ENCODE peak calls at places on chromosomes 2 and 18, in seven cellular contexts. Y is heart left ventricle, Z is tibial nerve, S is upper lobe of right lung, M is breast epithelium, D is mucosa of descending colon, K is IMR-90. U is an unnamed sample. For H3K36me3, the result is how much of the 10 kb centered on the place peaks cover.

GRCh38 chr2:118130385-118130784 is 42.1 kb downstream of the INSIG2 start:
- DNase-seq in Y (no peak), Z (no peak), S (no peak), M (no peak), D (no peak), K (no peak), U (no peak)

GRCh38 chr2:97745474-97746172 is 32.2 kb downstream of the ZAP70 start:
- DNase-seq in Y (no peak), Z (no peak), S (no peak), M (no peak), D (peak), K (peak), U (no peak)

GRCh38 chr2:236703310-236703709 is 133.7 kb downstream of the ACKR3 start:
- DNase-seq in Y (no peak), Z (no peak), S (no peak), M (no peak), D (no peak), K (no peak), U (no peak)

GRCh38 chr2:148201075-148202004 is 180.4 kb downstream of the MBD5 start:
- DNase-seq in Y (peak), Z (no peak), S (peak), M (no peak), D (peak), K (peak), U (peak)

GRCh38 chr2:64354857-64355680 is 98.9 kb upstream of the LGALSL start:
- DNase-seq in Y (no peak), Z (no peak), S (no peak), M (no peak), D (no peak), K (peak), U (peak)

GRCh38 chr2:127790694-127791529 is 20.1 kb downstream of the WDR33 start:
- DNase-seq in Y (no peak), Z (no peak), S (no peak), M (no peak), D (no peak), K (no peak), U (no peak)

GRCh38 chr2:13919981-13920382 is 712.5 kb upstream of the LRATD1 start:
- DNase-seq in Y (no peak), Z (no peak), S (no peak), M (no peak), D (no peak), K (no peak), U (no peak)

GRCh38 chr2:95014126-95014708 is 11.3 kb upstream of the MAL start:
- DNase-seq in Y (no peak), Z (no peak), S (peak), M (no peak), D (no peak), K (no peak), U (no peak)

GRCh38 chr18:28963481-28963880 is 786.6 kb upstream of the CDH2 start:
- DNase-seq in Y (no peak), Z (no peak), S (no peak), M (no peak), D (no peak), K (peak), U (no peak)

GRCh38 chr2:48946444-48947048 is 191.0 kb upstream of the LHCGR start:
- DNase-seq in Y (no peak), Z (no peak), S (no peak), M (peak), D (peak), K (peak), U (peak)

GRCh38 chr2:5546176-5546575 is 146.0 kb upstream of the SOX11 start:
- DNase-seq in Y (no peak), Z (no peak), S (no peak), M (no peak), D (no peak), K (peak), U (no peak)

GRCh38 chr2:3277748-3278520 is 99.7 kb downstream of the EIPR1 start:
- DNase-seq in Y (no peak), Z (no peak), S (no peak), M (no peak), D (no peak), K (no peak), U (no peak)

DNA sequence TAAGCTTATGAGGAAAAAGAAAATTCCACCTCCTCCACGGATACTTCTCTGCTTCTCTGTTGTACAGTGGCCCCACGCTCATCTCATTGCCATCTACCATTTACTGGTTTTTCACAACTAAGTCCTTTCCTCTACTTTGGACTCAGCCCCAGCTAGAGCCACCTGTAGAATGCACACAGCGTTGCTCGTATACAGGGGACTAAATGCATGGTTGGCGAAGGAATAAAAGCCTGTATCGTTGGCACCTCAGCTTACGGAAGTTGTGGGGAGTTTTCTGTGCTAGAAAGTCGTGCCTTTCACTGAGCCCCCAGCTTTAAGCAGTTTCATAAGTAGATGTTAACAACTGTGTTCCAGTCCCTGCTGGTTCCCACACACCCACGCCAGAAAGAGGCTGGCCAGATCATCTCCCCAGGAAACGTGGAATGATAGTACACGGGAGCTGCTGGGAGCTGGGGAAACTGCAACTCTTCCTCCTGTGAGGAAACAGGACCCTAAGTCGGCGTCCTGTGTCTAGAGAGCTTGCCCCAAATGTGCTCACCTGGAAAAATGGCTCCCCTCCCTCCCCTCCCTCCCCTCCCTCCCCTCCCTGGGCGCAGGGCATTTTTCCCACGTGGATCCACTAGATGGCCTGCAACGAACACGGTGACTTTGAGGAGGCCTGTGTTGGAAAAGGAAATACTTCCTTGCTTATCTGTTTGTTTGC is 43.7 kb upstream of the RFX8 start:
- DNase-seq in Y (no peak), Z (no peak), S (no peak), M (peak), D (peak), K (peak), U (peak)
- TF ChIP-seq CTCF in Y (peak), Z (peak), S (peak), M (no peak), D (no peak), K (peak), U (peak)

GRCh38 chr2:108588070-108588668 is 53.9 kb downstream of the LIMS1 start:
- DNase-seq in Y (no peak), Z (no peak), S (no peak), M (no peak), D (no peak), K (no peak), U (no peak)

GRCh38 chr2:108586116-108586515 is 51.8 kb downstream of the LIMS1 start:
- DNase-seq in Y (no peak), Z (no peak), S (no peak), M (no peak), D (no peak), K (peak), U (no peak)

GRCh38 chr2:108586631-108587030 is 52.4 kb downstream of the LIMS1 start:
- DNase-seq in Y (no peak), Z (no peak), S (no peak), M (no peak), D (no peak), K (no peak), U (no peak)

GRCh38 chr2:108589372-108589771 is 55.1 kb downstream of the LIMS1 start:
- DNase-seq in Y (no peak), Z (no peak), S (no peak), M (no peak), D (no peak), K (no peak), U (no peak)

GRCh38 chr2:108587621-108588020 is 53.4 kb downstream of the LIMS1 start:
- DNase-seq in Y (no peak), Z (no peak), S (no peak), M (no peak), D (no peak), K (peak), U (peak)
- H3K4me3 ChIP-seq in Y (no peak), Z (no peak), S (no peak), M (no peak), D (no peak), K (no peak), U (no peak)

GRCh38 chr2:143594745-143595144 is 465.5 kb downstream of the ARHGAP15 start:
- DNase-seq in Y (no peak), Z (no peak), S (no peak), M (no peak), D (no peak), K (no peak), U (no peak)
- H3K36me3 ChIP-seq in Y (under half), Z (under half), S (under half), M (under half), D (under half), K (under half), U (under half)

GRCh38 chr2:54387592-54387991 is 68.5 kb upstream of the SPTBN1 start:
- DNase-seq in Y (no peak), Z (no peak), S (no peak), M (no peak), D (no peak), K (no peak), U (no peak)

GRCh38 chr2:54386585-54386984 is 69.5 kb upstream of the SPTBN1 start:
- DNase-seq in Y (no peak), Z (no peak), S (no peak), M (no peak), D (no peak), K (no peak), U (no peak)

GRCh38 chr2:54388093-54388492 is 68.0 kb upstream of the SPTBN1 start:
- DNase-seq in Y (no peak), Z (no peak), S (no peak), M (no peak), D (no peak), K (no peak), U (no peak)

GRCh38 chr2:54385271-54385670 is 70.9 kb upstream of the SPTBN1 start:
- DNase-seq in Y (no peak), Z (no peak), S (no peak), M (no peak), D (no peak), K (no peak), U (no peak)

GRCh38 chr2:54386993-54387590 is 69.0 kb upstream of the SPTBN1 start:
- DNase-seq in Y (no peak), Z (peak), S (no peak), M (no peak), D (peak), K (peak), U (peak)
- TF ChIP-seq CTCF in Y (peak), Z (peak), S (no peak), M (peak), D (no peak), K (no peak), U (no peak)

GRCh38 chr2:114685102-114685501 is 242.7 kb downstream of the DPP10 start:
- DNase-seq in Y (no peak), Z (no peak), S (no peak), M (no peak), D (no peak), K (no peak), U (no peak)

GRCh38 chr2:114683251-114683650 is 240.8 kb downstream of the DPP10 start:
- DNase-seq in Y (no peak), Z (no peak), S (no peak), M (no peak), D (no peak), K (no peak), U (no peak)

GRCh38 chr2:114688241-114688640 is 245.8 kb downstream of the DPP10 start:
- DNase-seq in Y (no peak), Z (no peak), S (no peak), M (no peak), D (no peak), K (no peak), U (no peak)

DNA sequence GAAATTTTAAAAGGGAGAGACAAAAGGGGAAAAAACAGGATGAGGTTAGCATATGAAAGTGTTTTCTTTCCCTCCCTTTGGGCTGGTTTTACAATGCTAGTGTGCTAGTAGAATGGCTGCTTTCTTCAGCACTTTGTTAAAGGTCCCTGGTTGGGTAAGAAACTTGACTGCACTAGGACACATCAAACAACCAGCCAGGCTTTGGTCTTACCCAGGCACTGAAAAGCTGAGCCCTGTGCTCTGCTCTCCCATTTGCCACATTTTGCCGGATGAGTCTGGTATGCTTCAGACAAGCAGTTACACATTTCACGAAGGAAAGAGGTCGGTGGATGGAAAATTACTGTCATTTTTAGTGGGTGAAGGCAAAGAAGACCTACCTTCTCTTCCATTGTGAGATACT is 242.0 kb downstream of the DPP10 start:
- DNase-seq in Y (no peak), Z (no peak), S (no peak), M (no peak), D (no peak), K (no peak), U (no peak)
- H3K4me3 ChIP-seq in Y (no peak), Z (no peak), S (no peak), M (no peak), D (no peak), K (no peak), U (no peak)